ENCODE peak calls at places on chromosomes 1 and 21, in nine cellular contexts. Q is HS-5; D is HFF-Myc; H is CD8-positive, alpha-beta T cell; A is hypothalamus; L is A549; U is stimulated activated CD4-positive, alpha-beta T cell treated with anti-CD3 and anti-CD28 coated beads, TNF-alpha, amount 100 ng/mL, for 48 hours; J is NCI-H748 treated with DMSO at 0.1 percent for 48 hours; O is SK-N-SH. M is an unnamed sample.

GRCh38 chr21:45470087-45470515 is 65.1 kb downstream of the COL18A1 start:
- DNase-seq in Q (no peak), D (no peak), H (no peak), A (no peak), L (no peak), U (no peak), J (no peak), O (no peak), M (no peak)

GRCh38 chr1:240104662-240105061 is 13.0 kb downstream of the FMN2 start:
- DNase-seq in Q (no peak), D (no peak), H (no peak), A (no peak), L (no peak), U (no peak), J (no peak), O (no peak), M (no peak)

GRCh38 chr1:30879940-30880339 is 28.6 kb downstream of the SDC3 start:
- DNase-seq in Q (no peak), D (no peak), H (no peak), A (peak), L (no peak), U (no peak), J (peak), O (peak), M (no peak)

GRCh38 chr1:211638723-211639122 is 36.7 kb downstream of the NEK2 start:
- DNase-seq in Q (no peak), D (no peak), H (no peak), A (no peak), L (peak), U (no peak), J (no peak), O (no peak), M (no peak)

GRCh38 chr1:49765034-49765433 is 258.7 kb downstream of the AGBL4 start:
- DNase-seq in Q (no peak), D (no peak), H (no peak), A (no peak), L (no peak), U (no peak), J (peak), O (peak), M (no peak)

GRCh38 chr1:41330588-41331545 is 30.4 kb upstream of the FOXO6 start:
- DNase-seq in Q (no peak), D (no peak), H (no peak), A (no peak), L (no peak), U (no peak), J (no peak), O (no peak), M (no peak)

GRCh38 chr1:100597069-100597741 is 59.3 kb downstream of the GPR88 start:
- DNase-seq in Q (peak), D (peak), H (no peak), A (no peak), L (no peak), U (no peak), J (no peak), O (peak), M (no peak)

GRCh38 chr1:2474104-2474787 is 1.8 kb upstream of the PLCH2 start:
- DNase-seq in Q (no peak), D (no peak), H (no peak), A (no peak), L (no peak), U (no peak), J (no peak), O (peak), M (no peak)

GRCh38 chr1:50371749-50372148 is 51.5 kb downstream of the DMRTA2 start:
- DNase-seq in Q (no peak), D (no peak), H (no peak), A (no peak), L (peak), U (no peak), J (no peak), O (no peak), M (no peak)

GRCh38 chr1:36486436-36487335 is 4.0 kb upstream of the CSF3R start:
- DNase-seq in Q (no peak), D (no peak), H (no peak), A (peak), L (peak), U (no peak), J (peak), O (no peak), M (no peak)

GRCh38 chr1:201072149-201072548 is 40.1 kb downstream of the CACNA1S start:
- DNase-seq in Q (no peak), D (no peak), H (no peak), A (no peak), L (peak), U (no peak), J (no peak), O (no peak), M (no peak)

GRCh38 chr1:107572674-107573205 is 392.2 kb downstream of the VAV3 start:
- DNase-seq in Q (peak), D (peak), H (no peak), A (peak), L (peak), U (no peak), J (no peak), O (no peak), M (peak)